ENCODE peak calls at places on chromosomes 2 and 18, in five cellular contexts. One of them, this sample, is unnamed.

GRCh38 chr2:208256192-208256782 is 1.4 kb upstream of the IDH1 start:
- DNase-seq in heart right ventricle: no peak
- DNase-seq in CD4-positive, alpha-beta T cell: no peak
- DNase-seq in HCT116: no peak
- DNase-seq in stomach: no peak
- DNase-seq in this sample: no peak

GRCh38 chr18:31819106-31819924 is 58.6 kb upstream of the SLC25A52 start:
- DNase-seq in heart right ventricle: no peak
- DNase-seq in CD4-positive, alpha-beta T cell: no peak
- DNase-seq in HCT116: peak; percentile 39
- DNase-seq in stomach: no peak
- DNase-seq in this sample: no peak

GRCh38 chr18:79855147-79855910 is 57.6 kb downstream of the KCNG2 start:
- DNase-seq in heart right ventricle: no peak
- DNase-seq in CD4-positive, alpha-beta T cell: no peak
- DNase-seq in HCT116: no peak
- DNase-seq in stomach: no peak
- DNase-seq in this sample: no peak

GRCh38 chr18:28045176-28045810 is 131.6 kb downstream of the CDH2 start:
- DNase-seq in heart right ventricle: no peak
- DNase-seq in CD4-positive, alpha-beta T cell: no peak
- DNase-seq in HCT116: no peak
- DNase-seq in stomach: no peak
- DNase-seq in this sample: no peak

GRCh38 chr2:59195851-59196250 is 954.7 kb upstream of the FANCL start:
- DNase-seq in heart right ventricle: no peak
- DNase-seq in CD4-positive, alpha-beta T cell: no peak
- DNase-seq in HCT116: no peak
- DNase-seq in stomach: no peak
- DNase-seq in this sample: no peak

GRCh38 chr2:43305006-43305405 is 78.6 kb upstream of the ZFP36L2 start:
- DNase-seq in heart right ventricle: no peak
- DNase-seq in CD4-positive, alpha-beta T cell: no peak
- DNase-seq in HCT116: no peak
- DNase-seq in stomach: no peak
- DNase-seq in this sample: no peak

GRCh38 chr2:152407204-152407721 is 72.3 kb downstream of the FMNL2 start:
- DNase-seq in heart right ventricle: peak; percentile 40
- DNase-seq in CD4-positive, alpha-beta T cell: no peak
- DNase-seq in HCT116: no peak
- DNase-seq in stomach: no peak
- DNase-seq in this sample: no peak

GRCh38 chr2:240967681-240968621 is 30.5 kb upstream of the SNED1 start:
- DNase-seq in heart right ventricle: no peak
- DNase-seq in CD4-positive, alpha-beta T cell: no peak
- DNase-seq in HCT116: no peak
- DNase-seq in stomach: no peak
- DNase-seq in this sample: no peak

GRCh38 chr2:27622921-27623384 is 5.9 kb downstream of the CCDC121 start:
- DNase-seq in heart right ventricle: no peak
- DNase-seq in CD4-positive, alpha-beta T cell: no peak
- DNase-seq in HCT116: no peak
- DNase-seq in stomach: no peak
- DNase-seq in this sample: no peak

GRCh38 chr2:136844546-136844945 is 79.2 kb downstream of the THSD7B start:
- DNase-seq in heart right ventricle: no peak
- DNase-seq in CD4-positive, alpha-beta T cell: no peak
- DNase-seq in HCT116: no peak
- DNase-seq in stomach: no peak
- DNase-seq in this sample: no peak

GRCh38 chr2:45825001-45825651 is 173.7 kb downstream of the PRKCE start:
- DNase-seq in heart right ventricle: no peak
- DNase-seq in CD4-positive, alpha-beta T cell: no peak
- DNase-seq in HCT116: no peak
- DNase-seq in stomach: no peak
- DNase-seq in this sample: no peak

GRCh38 chr2:171205551-171205950 is 44.9 kb upstream of the TLK1 start:
- DNase-seq in heart right ventricle: no peak
- DNase-seq in CD4-positive, alpha-beta T cell: no peak
- DNase-seq in HCT116: no peak
- DNase-seq in stomach: no peak
- DNase-seq in this sample: no peak

GRCh38 chr2:200577000-200577399 is 8.8 kb upstream of the AOX1 start:
- DNase-seq in heart right ventricle: no peak
- DNase-seq in CD4-positive, alpha-beta T cell: no peak
- DNase-seq in HCT116: no peak
- DNase-seq in stomach: no peak
- DNase-seq in this sample: no peak

GRCh38 chr2:39225564-39225963 is 18.2 kb downstream of the CDKL4 start:
- DNase-seq in heart right ventricle: no peak
- DNase-seq in CD4-positive, alpha-beta T cell: no peak
- DNase-seq in HCT116: no peak
- DNase-seq in stomach: no peak
- DNase-seq in this sample: no peak

GRCh38 chr2:102126660-102127059 is 15.9 kb upstream of the IL1R1 start:
- DNase-seq in heart right ventricle: no peak
- DNase-seq in CD4-positive, alpha-beta T cell: no peak
- DNase-seq in HCT116: no peak
- DNase-seq in stomach: no peak
- DNase-seq in this sample: no peak

GRCh38 chr2:240913810-240914644 is 7.9 kb downstream of the CROCC2 start:
- DNase-seq in heart right ventricle: peak; percentile 82
- DNase-seq in CD4-positive, alpha-beta T cell: peak; percentile 60
- DNase-seq in HCT116: no peak
- DNase-seq in stomach: peak; percentile 70
- DNase-seq in this sample: peak; percentile 66

GRCh38 chr2:106858810-106859209 is 27.2 kb downstream of the ST6GAL2 start:
- DNase-seq in heart right ventricle: no peak
- DNase-seq in CD4-positive, alpha-beta T cell: no peak
- DNase-seq in HCT116: no peak
- DNase-seq in stomach: no peak
- DNase-seq in this sample: no peak

GRCh38 chr18:9943311-9943710 is 29.5 kb downstream of the VAPA start:
- DNase-seq in heart right ventricle: no peak
- DNase-seq in CD4-positive, alpha-beta T cell: no peak
- DNase-seq in HCT116: no peak
- DNase-seq in stomach: no peak
- DNase-seq in this sample: no peak

GRCh38 chr2:204452464-204453023 is 92.7 kb upstream of the PARD3B start:
- DNase-seq in heart right ventricle: no peak
- DNase-seq in CD4-positive, alpha-beta T cell: no peak
- DNase-seq in HCT116: peak; percentile 23
- DNase-seq in stomach: no peak
- DNase-seq in this sample: no peak

GRCh38 chr2:182792441-182792840 is 74.0 kb downstream of the FRZB start:
- DNase-seq in heart right ventricle: no peak
- DNase-seq in CD4-positive, alpha-beta T cell: no peak
- DNase-seq in HCT116: no peak
- DNase-seq in stomach: no peak
- DNase-seq in this sample: no peak

GRCh38 chr2:146130290-146130689 is 1610.4 kb upstream of the ZEB2 start:
- DNase-seq in heart right ventricle: no peak
- DNase-seq in CD4-positive, alpha-beta T cell: no peak
- DNase-seq in HCT116: no peak
- DNase-seq in stomach: no peak
- DNase-seq in this sample: no peak

GRCh38 chr2:238425979-238426567 is 654 bp upstream of the ASB1 start:
- DNase-seq in heart right ventricle: no peak
- DNase-seq in CD4-positive, alpha-beta T cell: no peak
- DNase-seq in HCT116: peak; percentile 28
- DNase-seq in stomach: peak; percentile 25
- DNase-seq in this sample: no peak

GRCh38 chr2:38474833-38475566 is 97.9 kb upstream of the ATL2 start:
- DNase-seq in heart right ventricle: no peak
- DNase-seq in CD4-positive, alpha-beta T cell: no peak
- DNase-seq in HCT116: no peak
- DNase-seq in stomach: no peak
- DNase-seq in this sample: no peak

GRCh38 chr2:74548919-74549684 is 4.6 kb downstream of the LOXL3 start:
- DNase-seq in heart right ventricle: peak; percentile 80
- DNase-seq in CD4-positive, alpha-beta T cell: no peak
- DNase-seq in HCT116: no peak
- DNase-seq in stomach: peak; percentile 70
- DNase-seq in this sample: no peak

GRCh38 chr2:168456526-168457176 is 579 bp downstream of the CERS6 start:
- DNase-seq in heart right ventricle: peak; percentile 45
- DNase-seq in CD4-positive, alpha-beta T cell: peak; percentile 21
- DNase-seq in HCT116: no peak
- DNase-seq in stomach: peak; percentile 49
- DNase-seq in this sample: peak; percentile 35

GRCh38 chr2:121429119-121429903 is 101.4 kb upstream of the RNU4ATAC start:
- DNase-seq in heart right ventricle: no peak
- DNase-seq in CD4-positive, alpha-beta T cell: no peak
- DNase-seq in HCT116: no peak
- DNase-seq in stomach: no peak
- DNase-seq in this sample: no peak

GRCh38 chr18:12890500-12890899 is 6.5 kb upstream of the PTPN2 start:
- DNase-seq in heart right ventricle: no peak
- DNase-seq in CD4-positive, alpha-beta T cell: no peak
- DNase-seq in HCT116: no peak
- DNase-seq in stomach: no peak
- DNase-seq in this sample: no peak

GRCh38 chr2:233436691-233437438 is 82.6 kb downstream of the DGKD start:
- DNase-seq in heart right ventricle: peak; percentile 53
- DNase-seq in CD4-positive, alpha-beta T cell: no peak
- DNase-seq in HCT116: no peak
- DNase-seq in stomach: peak; percentile 28
- DNase-seq in this sample: peak; percentile 9

GRCh38 chr2:65487404-65487803 is 55.0 kb upstream of the SPRED2 start:
- DNase-seq in heart right ventricle: no peak
- DNase-seq in CD4-positive, alpha-beta T cell: no peak
- DNase-seq in HCT116: no peak
- DNase-seq in stomach: no peak
- DNase-seq in this sample: no peak

GRCh38 chr18:42614619-42615293 is 500.7 kb downstream of the RIT2 start:
- DNase-seq in heart right ventricle: no peak
- DNase-seq in CD4-positive, alpha-beta T cell: no peak
- DNase-seq in HCT116: no peak
- DNase-seq in stomach: no peak
- DNase-seq in this sample: no peak

GRCh38 chr2:59734743-59735142 is 818.7 kb downstream of the BCL11A start:
- DNase-seq in heart right ventricle: peak; percentile 24
- DNase-seq in CD4-positive, alpha-beta T cell: no peak
- DNase-seq in HCT116: no peak
- DNase-seq in stomach: no peak
- DNase-seq in this sample: no peak

DNA sequence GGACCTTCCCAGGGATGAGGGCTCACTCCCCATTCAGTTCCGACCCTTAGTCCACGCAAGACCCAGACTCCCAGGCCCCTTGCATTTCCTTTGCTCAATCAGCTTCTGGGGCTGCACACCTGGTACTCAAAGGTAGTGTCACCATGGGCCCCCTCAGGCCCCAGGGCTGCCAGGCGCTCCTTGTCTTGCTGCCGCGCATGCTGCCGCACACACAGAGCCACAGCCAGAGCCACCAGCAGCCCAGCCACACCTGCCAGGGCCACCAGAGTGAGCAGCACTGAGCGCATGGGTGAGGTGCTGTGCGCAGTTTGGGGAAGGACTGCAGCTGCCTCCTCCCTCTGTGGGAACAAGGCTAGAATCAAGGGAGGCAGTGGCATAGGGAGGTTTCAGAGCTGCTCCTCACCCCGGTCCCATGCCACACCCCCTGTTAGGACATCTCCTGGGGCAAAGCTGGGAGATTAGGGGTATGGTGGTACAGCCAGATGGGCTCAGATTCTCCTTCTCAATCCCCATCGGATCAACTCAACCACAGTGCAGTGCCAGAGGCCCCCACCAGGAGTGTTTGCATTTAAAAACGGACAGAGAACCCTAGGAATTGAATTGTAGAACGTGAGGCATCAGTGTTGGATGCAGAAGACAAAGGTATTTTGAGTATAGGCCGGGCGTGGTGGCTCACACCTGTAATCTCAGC is 11.3 kb downstream of the PTPRN start:
- DNase-seq in heart right ventricle: no peak
- DNase-seq in CD4-positive, alpha-beta T cell: no peak
- DNase-seq in HCT116: no peak
- DNase-seq in stomach: no peak
- DNase-seq in this sample: no peak
- TF ChIP-seq CTCF in heart right ventricle: no peak
- TF ChIP-seq CTCF in CD4-positive, alpha-beta T cell: no peak
- TF ChIP-seq CTCF in HCT116: peak; percentile 30
- TF ChIP-seq CTCF in stomach: no peak
- TF ChIP-seq CTCF in this sample: no peak

DNA sequence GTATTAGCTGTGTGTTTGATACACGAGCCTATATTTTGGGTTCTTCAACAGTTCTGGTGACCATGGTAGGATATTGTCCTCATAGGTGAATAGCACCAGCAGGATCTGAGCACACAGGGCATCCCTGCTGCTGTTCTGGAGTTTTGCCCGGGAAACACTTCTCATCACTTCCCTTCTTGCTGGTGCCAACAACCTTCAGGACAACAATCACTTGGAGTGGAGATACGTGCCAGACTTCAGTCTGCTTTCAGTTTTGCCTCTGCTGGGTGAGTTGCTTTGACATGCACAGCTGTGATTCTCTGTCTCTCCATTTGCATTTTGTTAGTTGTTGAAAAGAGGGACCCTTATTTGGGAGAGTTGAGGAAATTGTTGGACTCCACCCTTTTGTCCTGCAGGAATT is 1347.2 kb upstream of the DDX18 start:
- DNase-seq in heart right ventricle: no peak
- DNase-seq in CD4-positive, alpha-beta T cell: no peak
- DNase-seq in HCT116: no peak
- DNase-seq in stomach: no peak
- DNase-seq in this sample: no peak
- TF ChIP-seq CTCF in heart right ventricle: no peak
- TF ChIP-seq CTCF in CD4-positive, alpha-beta T cell: no peak
- TF ChIP-seq CTCF in HCT116: no peak
- TF ChIP-seq CTCF in stomach: no peak
- TF ChIP-seq CTCF in this sample: no peak

DNA sequence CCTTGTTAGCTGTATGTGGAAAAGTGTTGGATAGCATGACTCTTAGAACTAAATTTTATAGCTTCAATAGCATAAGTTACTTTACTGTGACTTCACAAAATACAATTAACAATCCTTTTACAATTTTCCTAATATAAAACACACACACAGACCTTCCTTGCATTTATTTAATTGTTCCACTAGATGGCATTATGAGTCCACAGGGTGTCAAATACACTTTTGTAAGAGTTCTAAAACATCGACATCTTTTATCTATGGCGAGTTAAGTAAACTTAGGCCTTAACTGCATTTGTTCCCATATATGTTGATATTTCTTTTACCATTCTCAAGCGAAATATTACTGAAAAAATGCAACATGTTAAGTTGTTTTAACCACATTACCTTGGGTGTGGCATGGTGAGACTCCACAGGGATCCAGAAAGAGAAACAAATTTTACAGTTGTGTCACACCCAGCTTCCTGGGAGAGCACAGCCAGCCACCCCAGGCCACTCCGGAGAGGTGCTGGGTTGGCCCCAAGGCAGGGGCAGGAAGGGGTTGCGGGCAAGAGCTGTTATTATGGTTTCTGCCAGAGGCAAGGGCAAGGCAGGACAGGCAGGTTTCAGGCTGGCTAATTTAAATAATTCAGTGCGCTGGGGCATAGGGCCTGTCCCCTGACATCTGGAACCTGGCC is 312.4 kb upstream of the MC4R start:
- DNase-seq in heart right ventricle: no peak
- DNase-seq in CD4-positive, alpha-beta T cell: no peak
- DNase-seq in HCT116: peak; percentile 19
- DNase-seq in stomach: no peak
- DNase-seq in this sample: no peak
- TF ChIP-seq CTCF in heart right ventricle: peak; percentile 40
- TF ChIP-seq CTCF in CD4-positive, alpha-beta T cell: no peak
- TF ChIP-seq CTCF in HCT116: peak; percentile 40
- TF ChIP-seq CTCF in stomach: peak; percentile 9
- TF ChIP-seq CTCF in this sample: no peak

GRCh38 chr2:155250800-155251199 is 552.3 kb downstream of the KCNJ3 start:
- DNase-seq in heart right ventricle: no peak
- DNase-seq in CD4-positive, alpha-beta T cell: no peak
- DNase-seq in HCT116: peak; percentile 44
- DNase-seq in stomach: no peak
- DNase-seq in this sample: no peak
- TF ChIP-seq CTCF in heart right ventricle: no peak
- TF ChIP-seq CTCF in CD4-positive, alpha-beta T cell: no peak
- TF ChIP-seq CTCF in HCT116: peak; percentile 71
- TF ChIP-seq CTCF in stomach: no peak
- TF ChIP-seq CTCF in this sample: no peak

This sample was measured in activated B cell treated with CpG ODN at 0.5 μM for 24 hours.